ENCODE peak calls at places on chromosomes 4 and X, in six cellular contexts. One of them, this sample, is unnamed.

GRCh38 chr4:139943277-139943676 is 210.7 kb downstream of the MAML3 start:
- DNase-seq in progenitor cell of endocrine pancreas: no peak
- DNase-seq in endothelial cell: no peak
- DNase-seq in astrocyte: peak; percentile 26
- DNase-seq in thyroid gland: no peak
- DNase-seq in activated B cell treated with CpG ODN at 0.5 μM for 24 hours: no peak
- DNase-seq in this sample: no peak

GRCh38 chr4:89056953-89057398 is at the start of gene FAM13A:
- DNase-seq in astrocyte: peak; percentile 98
- DNase-seq in endothelial cell: peak; percentile 49
- DNase-seq in thyroid gland: peak; percentile 91
- DNase-seq in progenitor cell of endocrine pancreas: peak; percentile 45
- DNase-seq in activated B cell treated with CpG ODN at 0.5 μM for 24 hours: no peak
- DNase-seq in this sample: peak; percentile 75

GRCh38 chr4:3322059-3322550 is 29.3 kb downstream of the RGS12 start:
- DNase-seq in astrocyte: peak; percentile 52
- DNase-seq in activated B cell treated with CpG ODN at 0.5 μM for 24 hours: no peak
- DNase-seq in thyroid gland: no peak
- DNase-seq in progenitor cell of endocrine pancreas: no peak
- DNase-seq in endothelial cell: no peak
- DNase-seq in this sample: no peak

GRCh38 chrX:72526534-72527508 is 45.8 kb downstream of the HDAC8 start:
- DNase-seq in progenitor cell of endocrine pancreas: no peak
- DNase-seq in thyroid gland: no peak
- DNase-seq in activated B cell treated with CpG ODN at 0.5 μM for 24 hours: no peak
- DNase-seq in astrocyte: peak; percentile 44
- DNase-seq in endothelial cell: no peak
- DNase-seq in this sample: no peak

GRCh38 chr4:19130836-19131235 is 1109.3 kb upstream of the LCORL start:
- DNase-seq in astrocyte: peak; percentile 93
- DNase-seq in progenitor cell of endocrine pancreas: no peak
- DNase-seq in endothelial cell: no peak
- DNase-seq in thyroid gland: no peak
- DNase-seq in activated B cell treated with CpG ODN at 0.5 μM for 24 hours: no peak
- DNase-seq in this sample: no peak

GRCh38 chrX:102604327-102604726 is 5.0 kb downstream of the ARMCX5 start:
- DNase-seq in thyroid gland: no peak
- DNase-seq in progenitor cell of endocrine pancreas: no peak
- DNase-seq in astrocyte: no peak
- DNase-seq in endothelial cell: no peak
- DNase-seq in activated B cell treated with CpG ODN at 0.5 μM for 24 hours: no peak
- DNase-seq in this sample: no peak

GRCh38 chr4:147833741-147834140 is 101.9 kb downstream of the ARHGAP10 start:
- DNase-seq in thyroid gland: no peak
- DNase-seq in endothelial cell: no peak
- DNase-seq in progenitor cell of endocrine pancreas: no peak
- DNase-seq in activated B cell treated with CpG ODN at 0.5 μM for 24 hours: no peak
- DNase-seq in astrocyte: no peak
- DNase-seq in this sample: no peak

GRCh38 chr4:30837131-30837539 is 117.0 kb downstream of the PCDH7 start:
- DNase-seq in activated B cell treated with CpG ODN at 0.5 μM for 24 hours: no peak
- DNase-seq in thyroid gland: no peak
- DNase-seq in astrocyte: peak; percentile 84
- DNase-seq in endothelial cell: no peak
- DNase-seq in progenitor cell of endocrine pancreas: no peak
- DNase-seq in this sample: no peak

GRCh38 chrX:120840826-120841225 is 34.8 kb downstream of the CT47B1 start:
- DNase-seq in activated B cell treated with CpG ODN at 0.5 μM for 24 hours: no peak
- DNase-seq in astrocyte: peak; percentile 66
- DNase-seq in progenitor cell of endocrine pancreas: no peak
- DNase-seq in thyroid gland: no peak
- DNase-seq in endothelial cell: no peak
- DNase-seq in this sample: no peak

GRCh38 chrX:103254171-103254824 is 657 bp downstream of the TCEAL8 start:
- DNase-seq in endothelial cell: peak; percentile 56
- DNase-seq in astrocyte: peak; percentile 34
- DNase-seq in thyroid gland: peak; percentile 73
- DNase-seq in progenitor cell of endocrine pancreas: peak; percentile 39
- DNase-seq in activated B cell treated with CpG ODN at 0.5 μM for 24 hours: no peak
- DNase-seq in this sample: no peak

GRCh38 chr4:43113196-43113595 is 220.7 kb downstream of the GRXCR1 start:
- DNase-seq in astrocyte: no peak
- DNase-seq in endothelial cell: no peak
- DNase-seq in progenitor cell of endocrine pancreas: no peak
- DNase-seq in thyroid gland: no peak
- DNase-seq in activated B cell treated with CpG ODN at 0.5 μM for 24 hours: no peak
- DNase-seq in this sample: no peak

GRCh38 chrX:125090046-125090445 is 229.6 kb upstream of the TEX13C start:
- DNase-seq in thyroid gland: no peak
- DNase-seq in activated B cell treated with CpG ODN at 0.5 μM for 24 hours: no peak
- DNase-seq in astrocyte: no peak
- DNase-seq in progenitor cell of endocrine pancreas: no peak
- DNase-seq in endothelial cell: no peak
- DNase-seq in this sample: no peak

GRCh38 chr4:39255266-39255665 is 72.9 kb downstream of the WDR19 start:
- DNase-seq in progenitor cell of endocrine pancreas: no peak
- DNase-seq in endothelial cell: no peak
- DNase-seq in thyroid gland: no peak
- DNase-seq in activated B cell treated with CpG ODN at 0.5 μM for 24 hours: no peak
- DNase-seq in astrocyte: peak; percentile 79
- DNase-seq in this sample: no peak

GRCh38 chrX:153474718-153475117 is 4.3 kb upstream of the HAUS7 start:
- DNase-seq in thyroid gland: peak; percentile 66
- DNase-seq in progenitor cell of endocrine pancreas: no peak
- DNase-seq in activated B cell treated with CpG ODN at 0.5 μM for 24 hours: peak; percentile 27
- DNase-seq in astrocyte: peak; percentile 50
- DNase-seq in endothelial cell: no peak
- DNase-seq in this sample: no peak

GRCh38 chr4:140098481-140099132 is 55.4 kb downstream of the MAML3 start:
- DNase-seq in endothelial cell: no peak
- DNase-seq in thyroid gland: no peak
- DNase-seq in astrocyte: peak; percentile 86
- DNase-seq in progenitor cell of endocrine pancreas: no peak
- DNase-seq in activated B cell treated with CpG ODN at 0.5 μM for 24 hours: no peak
- DNase-seq in this sample: no peak

GRCh38 chr4:94419956-94420355 is 31.8 kb upstream of the PDLIM5 start:
- DNase-seq in endothelial cell: no peak
- DNase-seq in progenitor cell of endocrine pancreas: no peak
- DNase-seq in activated B cell treated with CpG ODN at 0.5 μM for 24 hours: no peak
- DNase-seq in astrocyte: peak; percentile 64
- DNase-seq in thyroid gland: no peak
- DNase-seq in this sample: no peak

GRCh38 chr4:176601156-176601555 is 191.6 kb downstream of the VEGFC start:
- DNase-seq in astrocyte: peak; percentile 68
- DNase-seq in endothelial cell: no peak
- DNase-seq in thyroid gland: no peak
- DNase-seq in activated B cell treated with CpG ODN at 0.5 μM for 24 hours: no peak
- DNase-seq in progenitor cell of endocrine pancreas: no peak
- DNase-seq in this sample: no peak

GRCh38 chrX:130539721-130540321 is 138.0 kb downstream of the RBMX2 start:
- DNase-seq in astrocyte: peak; percentile 4
- DNase-seq in endothelial cell: peak; percentile 28
- DNase-seq in activated B cell treated with CpG ODN at 0.5 μM for 24 hours: no peak
- DNase-seq in progenitor cell of endocrine pancreas: peak; percentile 25
- DNase-seq in thyroid gland: peak; percentile 59
- DNase-seq in this sample: no peak

GRCh38 chrX:29580560-29580959 is 634.8 kb upstream of the MAGEB2 start:
- DNase-seq in progenitor cell of endocrine pancreas: no peak
- DNase-seq in activated B cell treated with CpG ODN at 0.5 μM for 24 hours: no peak
- DNase-seq in endothelial cell: no peak
- DNase-seq in thyroid gland: no peak
- DNase-seq in astrocyte: no peak
- DNase-seq in this sample: no peak

GRCh38 chrX:110125435-110125834 is 122.5 kb downstream of the TMEM164 start:
- DNase-seq in thyroid gland: no peak
- DNase-seq in astrocyte: no peak
- DNase-seq in activated B cell treated with CpG ODN at 0.5 μM for 24 hours: no peak
- DNase-seq in endothelial cell: peak; percentile 9
- DNase-seq in progenitor cell of endocrine pancreas: peak; percentile 13
- DNase-seq in this sample: no peak

GRCh38 chr4:57109530-57109846 is 697 bp downstream of the IGFBP7 start:
- DNase-seq in progenitor cell of endocrine pancreas: no peak
- DNase-seq in endothelial cell: no peak
- DNase-seq in activated B cell treated with CpG ODN at 0.5 μM for 24 hours: no peak
- DNase-seq in thyroid gland: no peak
- DNase-seq in astrocyte: no peak
- DNase-seq in this sample: no peak

GRCh38 chr4:87697272-87697671 is 47.2 kb downstream of the DMP1 start:
- DNase-seq in endothelial cell: no peak
- DNase-seq in thyroid gland: no peak
- DNase-seq in astrocyte: no peak
- DNase-seq in activated B cell treated with CpG ODN at 0.5 μM for 24 hours: no peak
- DNase-seq in progenitor cell of endocrine pancreas: no peak
- DNase-seq in this sample: no peak
- TF ChIP-seq CTCF in endothelial cell: no peak
- TF ChIP-seq CTCF in thyroid gland: no peak
- TF ChIP-seq CTCF in astrocyte: no peak
- TF ChIP-seq CTCF in activated B cell treated with CpG ODN at 0.5 μM for 24 hours: no peak
- TF ChIP-seq CTCF in progenitor cell of endocrine pancreas: no peak
- TF ChIP-seq CTCF in this sample: no peak

DNA sequence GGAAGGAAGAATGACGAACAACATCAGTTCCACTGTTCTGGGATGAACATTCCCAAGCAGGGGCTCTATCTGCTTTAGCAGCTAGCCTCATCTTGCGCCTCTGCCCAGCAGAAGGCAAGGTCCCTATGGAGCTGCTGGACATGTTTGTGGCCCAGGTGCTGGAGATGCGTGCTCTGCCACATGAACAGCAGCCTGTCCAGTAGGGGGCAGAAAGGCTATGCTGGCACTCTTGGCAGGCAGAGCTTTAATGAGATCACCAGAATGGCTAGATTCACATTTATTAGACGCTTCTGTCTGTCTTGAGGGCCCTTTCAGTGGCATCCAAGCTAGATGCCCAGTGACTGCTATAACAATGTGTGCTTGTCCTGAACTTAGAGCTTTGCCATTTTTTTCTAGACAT is 1826.0 kb downstream of the STIM2 start:
- DNase-seq in endothelial cell: peak; percentile 69
- DNase-seq in thyroid gland: no peak
- DNase-seq in progenitor cell of endocrine pancreas: peak; percentile 15
- DNase-seq in activated B cell treated with CpG ODN at 0.5 μM for 24 hours: no peak
- DNase-seq in astrocyte: peak; percentile 5
- DNase-seq in this sample: peak; percentile 63
- TF ChIP-seq CTCF in endothelial cell: peak; percentile 54
- TF ChIP-seq CTCF in thyroid gland: no peak
- TF ChIP-seq CTCF in progenitor cell of endocrine pancreas: peak; percentile 72
- TF ChIP-seq CTCF in activated B cell treated with CpG ODN at 0.5 μM for 24 hours: no peak
- TF ChIP-seq CTCF in astrocyte: peak; percentile 30
- TF ChIP-seq CTCF in this sample: peak; percentile 70

GRCh38 chr4:7041246-7041645 is 1.9 kb upstream of the TADA2B start:
- DNase-seq in endothelial cell: no peak
- DNase-seq in thyroid gland: no peak
- DNase-seq in progenitor cell of endocrine pancreas: no peak
- DNase-seq in astrocyte: no peak
- DNase-seq in activated B cell treated with CpG ODN at 0.5 μM for 24 hours: no peak
- DNase-seq in this sample: no peak

GRCh38 chr4:7041851-7042696 is 1.1 kb upstream of the TADA2B start:
- DNase-seq in activated B cell treated with CpG ODN at 0.5 μM for 24 hours: peak; percentile 22
- DNase-seq in progenitor cell of endocrine pancreas: peak; percentile 50
- DNase-seq in endothelial cell: peak; percentile 63
- DNase-seq in thyroid gland: peak; percentile 50
- DNase-seq in astrocyte: peak; percentile 32
- DNase-seq in this sample: no peak

GRCh38 chr4:7034262-7035081 is 8.7 kb upstream of the TADA2B start:
- DNase-seq in endothelial cell: no peak
- DNase-seq in activated B cell treated with CpG ODN at 0.5 μM for 24 hours: no peak
- DNase-seq in thyroid gland: no peak
- DNase-seq in astrocyte: peak; percentile 70
- DNase-seq in progenitor cell of endocrine pancreas: peak; percentile 34
- DNase-seq in this sample: no peak

GRCh38 chr4:7040760-7041159 is 2.4 kb upstream of the TADA2B start:
- DNase-seq in astrocyte: no peak
- DNase-seq in activated B cell treated with CpG ODN at 0.5 μM for 24 hours: no peak
- DNase-seq in thyroid gland: no peak
- DNase-seq in endothelial cell: no peak
- DNase-seq in progenitor cell of endocrine pancreas: no peak
- DNase-seq in this sample: no peak

DNA sequence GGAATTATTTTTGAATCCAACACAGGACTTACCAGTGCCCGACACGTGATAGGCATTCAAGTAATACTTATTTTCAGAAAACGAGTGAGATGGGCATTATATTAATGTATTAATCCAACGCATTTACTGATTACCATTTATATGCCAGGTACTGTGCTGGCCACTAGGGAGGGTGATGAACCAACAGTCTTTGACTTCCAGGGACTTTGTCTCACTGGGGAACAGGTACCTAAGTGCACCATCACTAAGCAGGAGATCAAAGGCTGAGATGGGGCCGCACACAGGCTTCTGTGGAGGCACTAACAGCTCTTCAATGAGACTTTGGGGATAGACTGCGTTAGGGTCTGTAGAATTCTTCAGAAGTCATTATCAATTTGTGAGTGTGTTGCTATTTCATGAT is 5.7 kb upstream of the TADA2B start:
- DNase-seq in thyroid gland: no peak
- DNase-seq in progenitor cell of endocrine pancreas: no peak
- DNase-seq in endothelial cell: no peak
- DNase-seq in activated B cell treated with CpG ODN at 0.5 μM for 24 hours: no peak
- DNase-seq in astrocyte: no peak
- DNase-seq in this sample: no peak
- TF ChIP-seq CTCF in thyroid gland: no peak
- TF ChIP-seq CTCF in progenitor cell of endocrine pancreas: no peak
- TF ChIP-seq CTCF in endothelial cell: no peak
- TF ChIP-seq CTCF in activated B cell treated with CpG ODN at 0.5 μM for 24 hours: no peak
- TF ChIP-seq CTCF in astrocyte: no peak
- TF ChIP-seq CTCF in this sample: peak; percentile 21

GRCh38 chr4:146243883-146244277 is 29.5 kb downstream of the REELD1 start:
- DNase-seq in endothelial cell: no peak
- DNase-seq in progenitor cell of endocrine pancreas: no peak
- DNase-seq in thyroid gland: no peak
- DNase-seq in activated B cell treated with CpG ODN at 0.5 μM for 24 hours: no peak
- DNase-seq in astrocyte: no peak
- DNase-seq in this sample: no peak

GRCh38 chr4:146244496-146244895 is 30.2 kb downstream of the REELD1 start:
- DNase-seq in endothelial cell: no peak
- DNase-seq in activated B cell treated with CpG ODN at 0.5 μM for 24 hours: no peak
- DNase-seq in thyroid gland: no peak
- DNase-seq in progenitor cell of endocrine pancreas: no peak
- DNase-seq in astrocyte: no peak
- DNase-seq in this sample: no peak

GRCh38 chr4:146245246-146245645 is 30.9 kb downstream of the REELD1 start:
- DNase-seq in activated B cell treated with CpG ODN at 0.5 μM for 24 hours: no peak
- DNase-seq in astrocyte: peak; percentile 14
- DNase-seq in thyroid gland: no peak
- DNase-seq in endothelial cell: no peak
- DNase-seq in progenitor cell of endocrine pancreas: no peak
- DNase-seq in this sample: no peak

GRCh38 chr4:146245899-146246298 is 31.6 kb downstream of the REELD1 start:
- DNase-seq in endothelial cell: no peak
- DNase-seq in astrocyte: peak; percentile 42
- DNase-seq in activated B cell treated with CpG ODN at 0.5 μM for 24 hours: no peak
- DNase-seq in progenitor cell of endocrine pancreas: no peak
- DNase-seq in thyroid gland: no peak
- DNase-seq in this sample: no peak

GRCh38 chr4:146243141-146243882 is 29.0 kb downstream of the REELD1 start:
- DNase-seq in progenitor cell of endocrine pancreas: no peak
- DNase-seq in activated B cell treated with CpG ODN at 0.5 μM for 24 hours: peak; percentile 33
- DNase-seq in thyroid gland: no peak
- DNase-seq in endothelial cell: no peak
- DNase-seq in astrocyte: peak; percentile 17
- DNase-seq in this sample: no peak
- TF ChIP-seq CTCF in progenitor cell of endocrine pancreas: peak; percentile 43
- TF ChIP-seq CTCF in activated B cell treated with CpG ODN at 0.5 μM for 24 hours: no peak
- TF ChIP-seq CTCF in thyroid gland: no peak
- TF ChIP-seq CTCF in endothelial cell: peak; percentile 61
- TF ChIP-seq CTCF in astrocyte: no peak
- TF ChIP-seq CTCF in this sample: peak; percentile 59

This sample was measured in type B pancreatic cell.